ENCODE peak calls at places on chromosomes 1 and 21, in nine cellular contexts. D is K562, M is A549, S is HCT116, O is HepG2, Z is heart left ventricle, I is GM12878, H is gastrocnemius medialis, B is right lobe of liver. A is an unnamed sample.
A peak's percentile ranks its signal among the peaks of the same experiment; 100 is the strongest.

GRCh38 chr1:18161690-18162089 is 54.1 kb downstream of the IGSF21 start:
- ATAC-seq in S (no peak), B (no peak), D (no peak), I (no peak), Z (no peak), H (no peak), O (no peak), M (no peak), A (no peak)

GRCh38 chr1:173451981-173452380 is 25.2 kb upstream of the PRDX6 start:
- ATAC-seq in B (peak; percentile 99), H (peak; percentile 93), M (no peak), O (no peak), S (no peak), D (no peak), I (no peak), Z (no peak), A (peak; percentile 97)

GRCh38 chr1:160738266-160738665 is 781 bp upstream of the SLAMF7 start:
- ATAC-seq in B (no peak), D (no peak), S (no peak), M (no peak), H (no peak), I (no peak), O (no peak), Z (no peak), A (no peak)

GRCh38 chr1:111442457-111442856 is 6.6 kb downstream of the WDR77 start:
- ATAC-seq in Z (no peak), B (no peak), S (no peak), I (peak; percentile 77), D (no peak), H (no peak), M (no peak), O (peak; percentile 19), A (no peak)

GRCh38 chr1:84505167-84506001 is 802 bp upstream of the SPATA1 start:
- ATAC-seq in S (peak; percentile 56), M (peak; percentile 66), D (peak; percentile 67), O (peak; percentile 59), I (peak; percentile 66), Z (peak; percentile 22), H (peak; percentile 71), B (peak; percentile 47), A (peak; percentile 79)

GRCh38 chr1:239586128-239586527 is 199.8 kb downstream of the CHRM3 start:
- ATAC-seq in O (no peak), M (no peak), H (no peak), B (no peak), I (no peak), S (no peak), Z (no peak), D (no peak), A (no peak)

GRCh38 chr1:58358311-58358710 is 188.2 kb downstream of the OMA1 start:
- ATAC-seq in B (peak; percentile 91), Z (no peak), D (no peak), H (no peak), S (no peak), M (peak; percentile 70), I (no peak), O (peak; percentile 59), A (no peak)

GRCh38 chr1:155657463-155657862 is 31.1 kb downstream of the YY1AP1 start:
- ATAC-seq in Z (no peak), B (no peak), S (no peak), M (no peak), O (no peak), H (no peak), D (peak; percentile 23), I (no peak), A (no peak)

GRCh38 chr1:59768752-59769411 is 45.9 kb upstream of the HOOK1 start:
- ATAC-seq in S (no peak), D (no peak), M (no peak), H (no peak), Z (no peak), I (no peak), O (no peak), B (no peak), A (no peak)

GRCh38 chr1:178932966-178933603 is 62.2 kb upstream of the ANGPTL1 start:
- ATAC-seq in I (no peak), H (no peak), Z (peak; percentile 28), B (no peak), D (no peak), M (no peak), O (no peak), S (no peak), A (peak; percentile 39)

GRCh38 chr1:38088366-38088765 is 41.8 kb upstream of the POU3F1 start:
- ATAC-seq in S (peak; percentile 73), Z (no peak), I (peak; percentile 37), D (peak; percentile 88), H (no peak), B (no peak), O (peak; percentile 78), M (peak; percentile 38), A (no peak)

GRCh38 chr21:16640297-16641027 is 872.4 kb upstream of the CXADR start:
- ATAC-seq in S (no peak), D (no peak), I (no peak), B (peak; percentile 95), Z (no peak), H (no peak), M (no peak), O (no peak), A (no peak)

GRCh38 chr1:230268371-230269170 is 157.6 kb downstream of the PGBD5 start:
- ATAC-seq in O (peak; percentile 89), H (peak; percentile 39), B (peak; percentile 55), M (peak; percentile 92), S (peak; percentile 89), Z (peak; percentile 45), D (peak; percentile 89), I (peak; percentile 57), A (peak; percentile 68)

GRCh38 chr1:25649505-25650218 is 33.1 kb downstream of the MAN1C1 start:
- ATAC-seq in B (no peak), D (no peak), O (no peak), M (no peak), I (no peak), S (no peak), Z (no peak), H (no peak), A (no peak)

GRCh38 chr1:116508090-116508983 is 62.5 kb downstream of the CD58 start:
- ATAC-seq in D (no peak), H (no peak), M (peak; percentile 62), O (peak; percentile 60), S (peak; percentile 43), I (peak; percentile 1), Z (no peak), B (no peak), A (no peak)
- H3K4me3 ChIP-seq in D (no peak overlapping the region), H (no peak overlapping the region), M (no peak overlapping the region), O (no peak overlapping the region), S (peak overlapping the region; percentile 26), I (no peak overlapping the region), Z (no peak overlapping the region), B (no peak overlapping the region), A (no peak overlapping the region)

GRCh38 chr1:64136296-64136695 is 67.1 kb upstream of the UBE2U start:
- ATAC-seq in B (no peak), M (no peak), D (no peak), O (no peak), S (no peak), Z (no peak), H (no peak), I (no peak), A (no peak)

GRCh38 chr1:64131155-64131554 is 72.3 kb upstream of the UBE2U start:
- ATAC-seq in S (no peak), M (no peak), O (no peak), Z (peak; percentile 15), H (no peak), B (no peak), I (no peak), D (no peak), A (no peak)

GRCh38 chr1:64129708-64130107 is 73.7 kb upstream of the UBE2U start:
- ATAC-seq in M (no peak), H (no peak), O (no peak), B (no peak), S (no peak), Z (no peak), I (no peak), D (no peak), A (no peak)

GRCh38 chr1:64135501-64136245 is 67.8 kb upstream of the UBE2U start:
- ATAC-seq in D (no peak), S (no peak), B (no peak), H (no peak), M (no peak), I (no peak), Z (no peak), O (no peak), A (no peak)

GRCh38 chr1:64133036-64133435 is 70.4 kb upstream of the UBE2U start:
- ATAC-seq in S (peak; percentile 58), Z (no peak), B (no peak), H (no peak), M (peak; percentile 96), I (no peak), O (no peak), D (no peak), A (no peak)
- H3K27ac ChIP-seq in S (no peak overlapping the region), Z (no peak overlapping the region), B (no peak overlapping the region), H (no peak overlapping the region), M (peak overlapping the region; percentile 70), I (no peak overlapping the region), O (no peak overlapping the region), D (no peak overlapping the region), A (no peak overlapping the region)

GRCh38 chr1:176877557-176877956 is 287.0 kb downstream of the ASTN1 start:
- ATAC-seq in O (no peak), H (no peak), S (no peak), Z (no peak), B (no peak), M (no peak), D (no peak), I (no peak), A (no peak)
- TF ChIP-seq POLR2A in O (no peak), H (no peak), S (no peak), Z (no peak), B (no peak), M (no peak), D (no peak), I (no peak), A (no peak)

GRCh38 chr21:39105836-39106235 is 77.4 kb downstream of the PSMG1 start:
- ATAC-seq in D (peak; percentile 80), B (no peak), I (no peak), Z (no peak), O (no peak), S (no peak), H (no peak), M (no peak), A (no peak)
- H3K4me3 ChIP-seq in D (no peak overlapping the region), B (no peak overlapping the region), I (no peak overlapping the region), Z (no peak overlapping the region), O (no peak overlapping the region), S (no peak overlapping the region), H (no peak overlapping the region), M (no peak overlapping the region), A (no peak overlapping the region)

GRCh38 chr1:8394456-8395321 is 76.8 kb downstream of the SLC45A1 start:
- ATAC-seq in S (no peak), O (no peak), I (no peak), D (no peak), M (no peak), B (no peak), Z (no peak), H (no peak), A (no peak)
- H3K27ac ChIP-seq in S (no peak overlapping the region), O (no peak overlapping the region), I (peak overlapping the region; percentile 58), D (no peak overlapping the region), M (no peak overlapping the region), B (no peak overlapping the region), Z (peak overlapping the region; percentile 82), H (peak overlapping the region; percentile 87), A (no peak overlapping the region)